ENCODE peak calls at places on chromosomes 13 and 19, in four cellular contexts. H, E, B and C are unnamed samples.

GRCh38 chr13:111216166-111216960 is 101.3 kb downstream of the ARHGEF7 start:
- DNase-seq in B (peak), E (no peak), H (peak), C (peak)

GRCh38 chr19:53078668-53079067 is 24.6 kb downstream of the ZNF160 start:
- DNase-seq in H (no peak), E (no peak), B (no peak), C (no peak)

GRCh38 chr19:5172859-5173577 is 167.6 kb downstream of the PTPRS start:
- DNase-seq in E (peak), B (no peak), H (no peak), C (peak)

GRCh38 chr13:98565726-98566577 is 11.0 kb downstream of the STK24 start:
- DNase-seq in B (peak), E (no peak), H (no peak), C (no peak)

GRCh38 chr19:49150106-49150943 is 4.9 kb downstream of the HRC start:
- DNase-seq in B (peak), H (peak), E (peak), C (no peak)

GRCh38 chr13:111856571-111856970 is 210.4 kb upstream of the SOX1 start:
- DNase-seq in B (no peak), H (no peak), E (no peak), C (no peak)

GRCh38 chr13:33721719-33722118 is 96.2 kb upstream of the RFC3 start:
- DNase-seq in H (no peak), E (no peak), B (no peak), C (no peak)

GRCh38 chr19:34431681-34432402 is 3.7 kb downstream of the UBA2 start:
- DNase-seq in H (no peak), B (no peak), E (no peak), C (no peak)

GRCh38 chr13:71712988-71713653 is 153.9 kb downstream of the DACH1 start:
- DNase-seq in E (no peak), H (peak), B (no peak), C (no peak)

GRCh38 chr19:32691952-32692726 is 518 bp downstream of the NUDT19 start:
- DNase-seq in H (no peak), E (peak), B (peak), C (peak)

GRCh38 chr13:105805866-105806265 is 729.6 kb downstream of the EFNB2 start:
- DNase-seq in B (no peak), E (no peak), H (no peak), C (no peak)

GRCh38 chr13:102236341-102236740 is 165.5 kb downstream of the FGF14 start:
- DNase-seq in H (peak), E (no peak), B (no peak), C (no peak)
- TF ChIP-seq POLR2A in H (no peak), E (no peak), B (no peak), C (no peak)

DNA sequence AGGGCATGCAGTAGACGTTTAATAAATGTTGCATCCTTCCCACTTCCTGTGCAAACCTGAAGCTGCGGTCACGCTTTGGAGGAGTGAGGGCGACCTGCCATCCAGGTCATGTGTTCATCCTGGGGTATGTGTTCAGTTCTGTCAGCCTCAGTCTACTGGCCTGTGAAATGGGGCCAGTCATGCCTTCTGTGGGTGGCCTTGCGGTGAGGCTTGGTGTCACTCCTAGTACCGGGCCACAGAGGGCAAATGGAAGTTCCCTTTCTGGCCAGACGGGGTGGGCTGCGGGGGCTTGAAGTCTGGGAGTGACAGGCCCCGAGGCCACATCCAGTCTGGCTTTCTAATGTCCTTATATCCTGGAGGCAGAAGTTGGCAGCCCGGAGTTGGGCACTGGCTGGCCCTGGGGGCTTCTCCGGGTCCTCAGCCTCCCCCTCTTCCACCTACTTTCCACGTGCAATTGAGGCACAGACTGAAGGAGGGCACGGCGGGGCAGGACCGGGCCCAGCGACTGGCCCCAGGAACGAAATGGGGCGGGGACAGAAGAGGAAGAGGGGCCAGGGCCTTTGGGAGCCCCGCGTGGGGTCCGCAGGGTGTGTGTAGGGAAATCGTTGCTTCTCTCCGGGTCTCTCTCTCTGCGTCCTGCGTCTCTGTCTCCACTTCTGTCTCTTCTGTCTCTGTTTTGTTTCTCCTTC is 11.1 kb downstream of the PDE4A start:
- DNase-seq in E (no peak), H (no peak), B (peak), C (no peak)
- TF ChIP-seq POLR2A in E (no peak), H (no peak), B (no peak), C (no peak)

DNA sequence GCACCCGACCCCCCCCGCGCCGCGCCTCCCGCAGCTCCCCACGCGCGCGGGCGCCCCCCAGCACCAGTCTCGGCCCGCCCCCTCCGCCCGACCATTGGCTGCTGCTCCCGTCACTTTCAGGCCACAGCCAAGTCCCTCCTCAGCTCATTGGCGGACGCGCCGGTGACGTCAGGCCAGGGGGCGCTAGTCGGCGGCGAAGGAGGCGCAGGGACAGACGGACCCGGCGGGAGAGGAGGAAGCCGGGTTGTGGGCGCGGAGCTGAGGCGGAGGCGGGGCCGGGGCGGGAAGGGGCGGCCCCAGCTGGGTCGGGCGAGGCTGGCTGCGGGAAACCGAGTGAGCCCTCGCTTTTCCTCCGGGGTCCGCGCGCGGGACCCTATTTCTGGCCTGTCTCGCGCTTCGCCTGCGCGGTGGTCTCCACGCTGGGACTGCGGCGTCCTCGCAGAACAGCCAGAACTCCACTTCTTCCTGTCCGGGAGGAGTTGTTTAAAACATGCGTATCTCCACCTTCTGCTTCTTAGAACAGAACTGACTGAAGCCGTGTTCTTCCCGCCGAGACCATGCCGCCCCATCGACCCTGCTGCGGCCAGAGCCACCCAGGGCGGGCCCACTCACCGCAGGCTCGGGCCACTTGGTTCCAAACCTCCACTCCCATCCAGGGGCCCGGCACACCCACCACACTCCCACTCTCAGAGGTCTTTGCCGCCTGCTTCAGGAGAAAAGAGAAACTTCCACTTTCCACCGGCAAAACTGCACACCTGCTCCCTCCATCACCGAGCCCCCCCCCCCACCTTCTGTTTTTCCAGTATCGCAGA is 459 bp upstream of the TMTC4 start:
- DNase-seq in H (peak), E (peak), B (peak), C (peak)
- TF ChIP-seq POLR2A in H (peak), E (no peak), B (no peak), C (peak)

GRCh38 chr19:51000426-51000825 is 978 bp downstream of the KLK8 start:
- DNase-seq in E (no peak), H (no peak), B (no peak), C (no peak)
- TF ChIP-seq POLR2A in E (no peak), H (no peak), B (no peak), C (no peak)